ENCODE peak calls at places on chromosomes 11 and 22, in six cellular contexts. U, K, Q, S, W and V are unnamed samples.

GRCh38 chr22:21762712-21763581 is 27.4 kb upstream of the YPEL1 start:
- DNase-seq in Q (no peak), U (no peak), K (no peak), W (no peak), S (no peak), V (no peak)

GRCh38 chr11:69703711-69704507 is at the start of gene FGF19:
- DNase-seq in Q (no peak), S (no peak), K (no peak), W (no peak), U (no peak), V (no peak)

GRCh38 chr11:58999291-58999680 is 60.0 kb downstream of the GLYATL1 start:
- DNase-seq in S (no peak), U (no peak), Q (no peak), W (no peak), K (no peak), V (no peak)

GRCh38 chr11:76770642-76771445 is 12.3 kb upstream of the TSKU start:
- DNase-seq in W (no peak), Q (peak; percentile 94), S (peak; percentile 97), K (peak; percentile 92), U (no peak), V (peak; percentile 93)

GRCh38 chr22:35752172-35752832 is 34.6 kb downstream of the APOL5 start:
- DNase-seq in U (no peak), Q (no peak), K (no peak), S (no peak), W (no peak), V (no peak)

GRCh38 chr11:108818971-108819370 is 154.1 kb downstream of the DDX10 start:
- DNase-seq in S (no peak), K (no peak), Q (no peak), U (no peak), W (no peak), V (no peak)

GRCh38 chr22:49460662-49461371 is 366.9 kb downstream of the BRD1 start:
- DNase-seq in W (no peak), S (no peak), U (no peak), Q (no peak), K (no peak), V (no peak)

GRCh38 chr11:114059984-114060401 is 482 bp downstream of the ZBTB16 start:
- DNase-seq in U (no peak), K (peak; percentile 50), S (no peak), W (no peak), Q (no peak), V (no peak)

GRCh38 chr11:22728600-22729394 is 62.4 kb downstream of the GAS2 start:
- DNase-seq in Q (no peak), S (no peak), K (no peak), W (no peak), U (no peak), V (no peak)

GRCh38 chr11:46309669-46310288 is 32.3 kb downstream of the CREB3L1 start:
- DNase-seq in W (no peak), K (no peak), Q (no peak), S (no peak), U (no peak), V (no peak)

GRCh38 chr22:38953577-38954413 is 3.6 kb upstream of the APOBEC3A start:
- DNase-seq in Q (no peak), W (no peak), U (no peak), K (no peak), S (no peak), V (no peak)

GRCh38 chr11:64447717-64448598 is 89.0 kb downstream of the RPS6KA4 start:
- DNase-seq in S (peak; percentile 7), U (no peak), Q (no peak), W (no peak), K (no peak), V (no peak)

GRCh38 chr11:559712-560304 is 730 bp downstream of the LMNTD2 start:
- DNase-seq in W (no peak), Q (no peak), S (no peak), U (no peak), K (no peak), V (no peak)

GRCh38 chr22:35303029-35303624 is 3.4 kb downstream of the TOM1 start:
- DNase-seq in U (no peak), W (no peak), K (no peak), Q (no peak), S (peak; percentile 42), V (no peak)

GRCh38 chr11:10002221-10002620 is 291.8 kb downstream of the SBF2 start:
- DNase-seq in S (no peak), K (no peak), Q (no peak), U (no peak), W (no peak), V (no peak)

GRCh38 chr11:134684576-134684975 is 272.5 kb upstream of the B3GAT1 start:
- DNase-seq in U (no peak), W (no peak), K (no peak), S (no peak), Q (peak; percentile 77), V (no peak)

GRCh38 chr11:32136654-32137053 is 45.8 kb downstream of the RCN1 start:
- DNase-seq in W (no peak), K (peak; percentile 14), Q (no peak), U (no peak), S (no peak), V (no peak)

GRCh38 chr22:24432059-24432853 is 4.9 kb downstream of the ADORA2A start:
- DNase-seq in Q (no peak), U (no peak), S (peak; percentile 25), K (peak; percentile 56), W (no peak), V (no peak)

GRCh38 chr11:605286-606129 is 10.2 kb downstream of the IRF7 start:
- DNase-seq in S (no peak), K (no peak), Q (no peak), W (no peak), U (no peak), V (no peak)

GRCh38 chr22:39254789-39255298 is 10.1 kb upstream of the PDGFB start:
- DNase-seq in S (peak; percentile 48), Q (no peak), W (no peak), U (no peak), K (peak; percentile 38), V (no peak)

GRCh38 chr22:23282089-23282501 is 101.8 kb downstream of the BCR start:
- DNase-seq in K (peak; percentile 59), W (peak; percentile 89), S (peak; percentile 16), Q (no peak), U (no peak), V (no peak)

GRCh38 chr11:125975634-125976033 is 29.8 kb downstream of the VSIG10L2 start:
- DNase-seq in Q (no peak), W (no peak), U (no peak), S (no peak), K (no peak), V (no peak)

GRCh38 chr11:27040302-27041115 is at the start of gene BBOX1:
- DNase-seq in S (no peak), K (no peak), W (no peak), U (no peak), Q (no peak), V (no peak)

GRCh38 chr11:134574425-134574824 is 162.4 kb upstream of the B3GAT1 start:
- DNase-seq in S (no peak), U (no peak), Q (peak; percentile 78), K (no peak), W (peak; percentile 18), V (no peak)

GRCh38 chr11:32307449-32307848 is 127.9 kb downstream of the WT1 start:
- DNase-seq in U (no peak), W (no peak), K (no peak), S (no peak), Q (no peak), V (no peak)

GRCh38 chr11:110908401-110909106 is 196.3 kb upstream of the ARHGAP20 start:
- DNase-seq in W (no peak), U (no peak), Q (peak; percentile 47), K (peak; percentile 92), S (peak; percentile 83), V (peak; percentile 66)

GRCh38 chr11:11972148-11972547 is 36.3 kb downstream of the DKK3 start:
- DNase-seq in S (no peak), U (no peak), W (peak; percentile 22), K (no peak), Q (peak; percentile 88), V (no peak)

GRCh38 chr22:19973551-19974183 is 32.0 kb upstream of the TXNRD2 start:
- DNase-seq in W (no peak), Q (no peak), S (no peak), K (no peak), U (no peak), V (no peak)

GRCh38 chr11:19628018-19628417 is 84.6 kb upstream of the NAV2 start:
- DNase-seq in K (peak; percentile 96), S (peak; percentile 22), W (peak; percentile 54), U (no peak), Q (peak; percentile 95), V (no peak)

GRCh38 chr11:76592961-76593360 is 77.6 kb downstream of the LRRC32 start:
- DNase-seq in S (no peak), K (no peak), U (no peak), W (no peak), Q (peak; percentile 78), V (no peak)

GRCh38 chr11:134476435-134477021 is 64.5 kb upstream of the B3GAT1 start:
- DNase-seq in Q (no peak), S (no peak), K (no peak), W (no peak), U (no peak), V (no peak)

DNA sequence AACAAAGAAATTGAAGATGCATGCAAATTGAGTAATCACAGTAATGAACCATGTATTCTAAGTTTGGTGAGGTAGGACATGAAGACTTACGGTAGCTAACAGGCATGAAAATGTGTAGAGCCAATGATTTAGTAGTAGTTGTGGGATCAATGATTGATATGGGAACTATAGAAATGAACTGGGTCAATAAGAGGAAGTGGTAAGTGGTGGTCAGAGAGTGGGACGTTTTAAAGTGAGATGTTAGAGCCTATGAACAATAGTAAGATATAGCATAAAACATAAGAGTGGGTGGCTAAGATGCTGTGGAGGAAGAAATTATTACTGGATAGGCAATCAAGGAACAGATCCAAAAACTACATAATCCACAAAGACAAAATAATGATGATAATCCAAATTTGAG is 45.0 kb downstream of the DLG2 start:
- DNase-seq in Q (no peak), U (no peak), S (no peak), W (no peak), K (no peak), V (no peak)
- TF ChIP-seq CTCF in Q (no peak), U (no peak), S (no peak), W (no peak), K (no peak), V (no peak)

GRCh38 chr11:13338437-13339069 is 61.0 kb downstream of the BMAL1 start:
- DNase-seq in Q (no peak), W (no peak), U (no peak), S (peak; percentile 51), K (peak; percentile 62), V (no peak)
- H3K4me3 ChIP-seq in Q (peak overlapping the region; percentile 46), W (no peak overlapping the region), U (no peak overlapping the region), S (peak overlapping the region; percentile 33), K (peak overlapping the region; percentile 32), V (peak overlapping the region; percentile 14)

DNA sequence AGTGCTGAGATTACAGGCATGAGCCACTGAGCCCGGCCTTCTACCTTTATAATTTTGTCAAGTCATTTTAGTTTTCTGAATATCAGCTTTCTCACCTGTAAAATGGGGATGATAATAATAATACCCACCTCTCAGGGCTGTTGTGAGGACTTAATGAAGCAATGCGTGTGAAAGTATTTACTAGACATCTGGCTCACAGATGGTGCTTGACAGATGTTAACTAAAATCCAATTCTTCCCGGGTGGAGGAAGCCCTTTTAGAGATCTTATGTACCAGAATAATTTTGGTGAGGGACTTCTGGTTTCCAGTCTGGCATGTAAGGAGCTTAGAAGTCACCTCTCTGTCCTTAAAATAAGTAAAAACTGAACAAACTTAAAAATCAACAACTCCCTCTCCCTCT is 43.7 kb upstream of the NUP160 start:
- DNase-seq in S (no peak), U (no peak), Q (no peak), W (no peak), K (no peak), V (no peak)
- TF ChIP-seq CTCF in S (no peak), U (no peak), Q (no peak), W (no peak), K (no peak), V (no peak)

GRCh38 chr11:6646631-6647281 is 8.9 kb downstream of the DCHS1 start:
- DNase-seq in W (no peak), K (peak; percentile 78), S (no peak), U (peak; percentile 17), Q (no peak), V (no peak)
- H3K4me3 ChIP-seq in W (no peak overlapping the region), K (no peak overlapping the region), S (peak overlapping the region; percentile 12), U (peak overlapping the region; percentile 39), Q (peak overlapping the region; percentile 20), V (no peak overlapping the region)